ENCODE peak calls at places on chromosomes 4 and X, in six cellular contexts. Z is BJ, P is B cell, A is uterus, Q is heart right ventricle, W is epithelial cell of proximal tubule. L is an unnamed sample.

GRCh38 chr4:147866532-147867271 is 134.8 kb downstream of the ARHGAP10 start:
- DNase-seq in P (peak; percentile 84), W (peak; percentile 44), Q (peak; percentile 88), A (peak; percentile 95), Z (peak; percentile 38), L (peak; percentile 79)

GRCh38 chr4:185282968-185283367 is 73.6 kb downstream of the SNX25 start:
- DNase-seq in Q (no peak), Z (no peak), W (no peak), P (no peak), A (no peak), L (no peak)

GRCh38 chrX:119667111-119667928 is 25.6 kb downstream of the SEPTIN6 start:
- DNase-seq in Q (no peak), W (no peak), Z (no peak), P (no peak), A (peak; percentile 27), L (no peak)

GRCh38 chr4:54176202-54176601 is 52.9 kb upstream of the PDGFRA start:
- DNase-seq in Z (no peak), A (no peak), Q (no peak), W (no peak), P (no peak), L (no peak)

GRCh38 chr4:17081157-17081556 is 182.7 kb upstream of the LDB2 start:
- DNase-seq in Z (no peak), W (no peak), P (no peak), A (no peak), Q (no peak), L (no peak)

GRCh38 chr4:113618205-113618604 is 143.3 kb downstream of the CAMK2D start:
- DNase-seq in P (no peak), Q (no peak), W (no peak), Z (no peak), A (no peak), L (no peak)

GRCh38 chr4:138967313-138967712 is 48.3 kb upstream of the NOCT start:
- DNase-seq in Z (no peak), P (no peak), W (no peak), Q (no peak), A (no peak), L (peak; percentile 54)

GRCh38 chrX:19904778-19905367 is 17.5 kb upstream of the SH3KBP1 start:
- DNase-seq in P (peak; percentile 58), Q (no peak), Z (no peak), W (no peak), A (no peak), L (peak; percentile 71)

GRCh38 chrX:64975491-64975890 is 759 bp downstream of the ZC4H2 start:
- DNase-seq in A (peak; percentile 17), Z (no peak), P (peak; percentile 22), Q (peak; percentile 15), W (no peak), L (no peak)

GRCh38 chr4:113411496-113411938 is 350.0 kb downstream of the CAMK2D start:
- DNase-seq in P (no peak), W (peak; percentile 92), Z (peak; percentile 35), A (no peak), Q (no peak), L (no peak)

GRCh38 chrX:38221391-38221929 is 789 bp upstream of the SRPX start:
- DNase-seq in A (no peak), P (no peak), Z (no peak), W (no peak), Q (no peak), L (no peak)

GRCh38 chr4:1348014-1348513 is 1.1 kb downstream of the UVSSA start:
- DNase-seq in W (no peak), P (no peak), Z (no peak), A (no peak), Q (no peak), L (no peak)
- TF ChIP-seq CTCF in W (no peak), P (no peak), Z (no peak), A (no peak), Q (no peak), L (no peak)

DNA sequence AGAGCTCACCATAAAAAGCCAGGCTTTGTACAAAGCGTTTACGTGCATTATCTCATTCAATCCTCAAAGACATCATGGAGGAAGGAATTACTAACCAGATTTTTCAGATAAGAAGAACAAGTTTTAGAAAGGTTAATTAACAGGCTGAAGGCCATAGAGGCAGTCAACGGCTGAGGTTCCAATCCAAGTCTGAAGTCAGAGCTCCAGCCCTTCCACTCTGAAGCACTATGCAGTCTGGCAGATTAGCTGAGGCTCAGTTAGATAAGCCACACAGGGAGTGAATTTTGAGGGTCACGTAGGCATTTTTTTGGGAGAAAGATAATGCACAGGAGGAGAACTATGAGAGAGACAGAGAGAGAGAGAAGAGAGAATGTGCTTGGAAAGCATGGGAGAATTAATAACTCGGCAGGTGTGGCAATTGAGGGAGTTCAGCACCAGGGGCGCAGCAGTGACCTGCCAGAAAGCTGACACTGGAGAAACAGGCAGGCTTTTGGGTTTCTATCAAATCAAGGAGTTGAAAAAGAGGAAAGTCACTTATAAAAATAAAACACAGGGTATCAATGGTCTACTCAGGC is 116.5 kb upstream of the NAP1L5 start:
- DNase-seq in A (no peak), Q (no peak), P (no peak), W (no peak), Z (no peak), L (no peak)
- TF ChIP-seq CTCF in A (no peak), Q (no peak), P (no peak), W (peak; percentile 50), Z (no peak), L (no peak)

DNA sequence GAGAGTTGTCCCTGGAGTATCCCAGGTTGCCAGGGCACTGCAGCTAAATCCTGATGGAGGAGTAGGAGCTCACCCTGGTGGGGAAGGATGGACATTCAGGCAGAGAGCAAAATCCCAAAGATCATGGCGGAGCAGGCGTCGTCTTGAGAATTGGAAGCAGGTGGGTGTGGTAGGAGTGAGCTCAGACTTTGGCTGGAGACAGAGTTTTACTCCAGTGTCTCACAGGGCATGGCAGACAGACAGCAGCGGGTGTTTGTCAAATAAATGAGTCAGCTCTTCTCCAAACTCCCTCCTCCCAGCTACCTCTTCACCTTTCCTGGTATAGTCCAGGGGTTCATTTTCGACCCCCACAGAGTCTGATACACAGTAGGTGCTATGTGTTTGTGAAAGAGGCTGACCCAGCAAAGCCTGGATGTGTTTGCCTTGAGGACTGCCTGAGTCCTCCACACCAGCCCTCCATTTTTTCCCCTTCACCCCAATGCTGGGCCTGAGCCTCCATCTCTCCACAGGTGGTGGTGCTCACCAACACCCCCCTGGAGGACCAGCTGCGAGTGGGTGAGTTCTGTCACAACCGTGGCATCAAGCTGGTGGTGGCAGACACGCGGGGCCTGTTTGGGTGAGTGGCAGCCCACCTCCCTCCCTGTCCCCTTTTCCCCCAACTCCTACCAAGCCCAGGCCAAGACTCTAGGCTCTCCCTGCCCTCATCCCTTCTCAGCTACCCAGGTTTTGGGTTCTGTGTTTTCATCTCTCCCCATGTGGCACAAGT is 6.9 kb downstream of the UBA1 start:
- DNase-seq in A (no peak), Z (peak; percentile 70), Q (no peak), P (no peak), W (no peak), L (no peak)
- TF ChIP-seq CTCF in A (no peak), Z (peak; percentile 40), Q (no peak), P (no peak), W (peak; percentile 18), L (no peak)

GRCh38 chr4:25633541-25633940 is 22.1 kb upstream of the SLC34A2 start:
- DNase-seq in Q (no peak), Z (no peak), W (no peak), P (no peak), A (no peak), L (no peak)
- TF ChIP-seq CTCF in Q (no peak), Z (no peak), W (no peak), P (no peak), A (no peak), L (no peak)

GRCh38 chr4:83132065-83132464 is 17.5 kb upstream of the PLAC8 start:
- DNase-seq in Q (no peak), A (no peak), P (no peak), Z (no peak), W (no peak), L (no peak)
- TF ChIP-seq CTCF in Q (no peak), A (no peak), P (no peak), Z (no peak), W (no peak), L (no peak)

DNA sequence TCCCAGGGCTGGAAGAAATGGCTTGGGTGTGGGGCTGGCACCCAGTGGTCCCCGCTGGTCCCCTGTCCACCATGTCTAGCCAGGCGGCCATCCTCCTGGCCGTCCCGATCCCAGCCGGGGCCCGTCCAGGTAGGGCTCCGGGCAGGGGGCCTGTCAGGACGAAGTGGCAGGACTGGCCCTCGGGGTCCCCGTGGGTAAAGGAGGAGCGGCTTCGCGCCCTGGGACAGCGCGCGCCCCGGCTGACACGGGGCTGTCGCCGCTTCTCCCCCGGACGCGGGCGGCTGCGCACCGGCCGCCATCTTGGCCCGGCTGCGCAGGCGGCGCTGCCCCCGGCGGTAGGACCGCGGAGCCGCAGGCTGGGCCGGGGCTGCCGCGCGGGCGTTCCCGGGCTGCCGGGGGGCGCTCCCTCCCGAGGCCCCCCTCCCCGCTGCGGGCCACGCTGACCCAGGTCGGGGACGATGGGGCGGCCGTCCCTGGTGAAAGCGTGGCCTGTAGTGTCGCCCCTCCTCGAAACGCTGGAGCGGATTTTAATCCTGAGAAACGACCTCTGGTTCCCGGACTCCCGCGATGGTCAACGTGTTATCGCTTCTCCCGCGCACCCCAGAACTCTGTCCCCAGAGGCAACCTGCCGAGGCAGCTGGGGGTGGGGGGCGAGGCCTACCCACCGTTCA is 60.4 kb upstream of the BCOR start:
- DNase-seq in P (peak; percentile 74), Z (no peak), A (peak; percentile 27), W (no peak), Q (no peak), L (peak; percentile 82)
- TF ChIP-seq CTCF in P (peak; percentile 33), Z (no peak), A (peak; percentile 58), W (no peak), Q (peak; percentile 71), L (peak; percentile 54)

GRCh38 chr4:38069271-38069760 is 109.1 kb downstream of the PTTG2 start:
- DNase-seq in A (no peak), W (no peak), Q (no peak), Z (no peak), P (no peak), L (peak; percentile 35)
- TF ChIP-seq CTCF in A (peak; percentile 36), W (peak; percentile 53), Q (no peak), Z (peak; percentile 31), P (no peak), L (peak; percentile 39)

DNA sequence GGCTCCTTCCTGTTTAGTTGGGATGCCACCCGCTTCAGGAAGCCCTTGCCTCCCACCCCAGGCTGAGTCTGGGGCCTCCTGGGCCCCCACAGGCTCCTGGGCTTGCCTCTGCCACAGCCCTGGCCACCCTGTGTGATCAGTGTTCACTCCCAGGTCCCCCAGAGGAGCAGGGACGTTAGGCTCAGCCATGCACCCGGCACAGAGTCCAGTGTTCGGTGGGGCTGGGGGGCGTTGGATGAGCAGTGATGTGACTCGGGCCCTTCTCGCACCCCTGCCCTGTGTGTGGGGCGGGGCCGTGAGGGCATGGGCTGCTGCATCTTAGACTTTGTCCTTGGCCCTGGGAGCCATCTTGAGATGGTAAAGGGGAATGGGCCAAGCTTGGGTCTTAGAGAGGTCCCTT is 29.9 kb upstream of the HTRA3 start:
- DNase-seq in A (no peak), W (no peak), Z (no peak), Q (no peak), P (no peak), L (no peak)
- TF ChIP-seq CTCF in A (no peak), W (no peak), Z (no peak), Q (no peak), P (no peak), L (no peak)